ENCODE peak calls at places on chromosomes 2 and 18, in six cellular contexts. I is K562, U is GM12878, A is sigmoid colon, K is endothelial cell of umbilical vein, W is Panc1. P is an unnamed sample.

GRCh38 chr2:181370126-181370525 is 87.1 kb upstream of the ITGA4 start:
- DNase-seq in I (no peak), U (no peak), A (no peak), K (no peak), W (no peak), P (no peak)

GRCh38 chr2:11457935-11458334 is 8.0 kb downstream of the E2F6 start:
- DNase-seq in I (no peak), U (no peak), A (no peak), K (no peak), W (no peak), P (no peak)

GRCh38 chr2:37975808-37976207 is 50.7 kb downstream of the RMDN2 start:
- DNase-seq in I (no peak), U (no peak), A (no peak), K (no peak), W (no peak), P (no peak)

GRCh38 chr18:49768051-49768391 is 45.3 kb downstream of the ACAA2 start:
- DNase-seq in I (peak; percentile 43), U (no peak), A (no peak), K (peak; percentile 62), W (peak; percentile 39), P (no peak)

GRCh38 chr18:56162871-56163270 is 475.5 kb downstream of the TXNL1 start:
- DNase-seq in I (no peak), U (no peak), A (no peak), K (no peak), W (no peak), P (no peak)

GRCh38 chr18:10301831-10302483 is 152.5 kb upstream of the APCDD1 start:
- DNase-seq in I (no peak), U (no peak), A (no peak), K (no peak), W (no peak), P (no peak)

GRCh38 chr2:149148195-149149006 is 109.9 kb downstream of the LYPD6B start:
- DNase-seq in I (no peak), U (no peak), A (no peak), K (no peak), W (no peak), P (peak; percentile 21)

GRCh38 chr18:74682998-74683311 is 85.3 kb downstream of the ZNF407 start:
- DNase-seq in I (no peak), U (no peak), A (no peak), K (no peak), W (no peak), P (no peak)

GRCh38 chr2:240296104-240296406 is 139.4 kb upstream of the GPC1 start:
- DNase-seq in I (no peak), U (no peak), A (no peak), K (no peak), W (no peak), P (peak; percentile 62)

GRCh38 chr18:26634631-26635030 is 86.3 kb upstream of the KCTD1 start:
- DNase-seq in I (no peak), U (no peak), A (no peak), K (no peak), W (no peak), P (peak; percentile 8)

GRCh38 chr2:16275718-16276117 is 335.4 kb downstream of the MYCN start:
- DNase-seq in I (no peak), U (no peak), A (no peak), K (no peak), W (no peak), P (no peak)

GRCh38 chr18:51107594-51108305 is 77.7 kb downstream of the SMAD4 start:
- DNase-seq in I (no peak), U (no peak), A (no peak), K (peak; percentile 21), W (no peak), P (no peak)

GRCh38 chr2:136117909-136118818 is at the start of gene CXCR4:
- DNase-seq in I (peak; percentile 54), U (no peak), A (peak; percentile 77), K (peak; percentile 52), W (no peak), P (peak; percentile 93)

DNA sequence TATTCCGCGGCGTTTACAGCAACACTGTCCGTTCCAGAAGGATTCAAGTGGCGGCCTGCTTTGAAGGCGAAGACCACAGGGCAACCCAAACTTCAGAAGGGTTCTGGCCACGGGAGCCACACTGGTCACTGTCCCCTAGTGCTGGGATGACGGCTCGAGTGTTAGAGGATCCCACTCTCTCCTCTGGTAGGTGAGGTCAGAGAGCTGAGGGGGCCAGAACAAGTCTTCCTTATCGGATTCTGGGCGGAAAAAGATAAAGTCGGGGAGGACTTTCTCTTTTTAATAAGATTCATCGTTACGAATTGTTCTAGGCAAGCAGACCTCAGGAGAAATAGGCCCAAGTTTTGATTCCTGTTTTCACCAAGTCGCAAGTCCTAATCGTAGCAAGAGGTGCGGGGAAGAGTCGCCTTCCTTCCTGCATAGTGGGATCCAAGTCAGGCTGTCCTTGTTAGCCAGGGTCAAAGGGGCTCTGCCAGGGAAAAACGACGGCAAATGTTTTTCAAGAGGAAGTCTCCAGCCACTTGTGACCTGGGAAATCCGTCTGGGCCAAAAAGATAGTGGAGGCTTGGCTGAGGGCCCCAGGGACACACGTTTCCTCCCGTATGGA is 862 bp upstream of the MYL12A start:
- DNase-seq in I (peak; percentile 89), U (no peak), A (peak; percentile 74), K (no peak), W (no peak), P (no peak)
- TF ChIP-seq POLR2AphosphoS5 in I (peak; percentile 70), U (no peak), A (no peak), K (no peak), W (no peak), P (no peak)

DNA sequence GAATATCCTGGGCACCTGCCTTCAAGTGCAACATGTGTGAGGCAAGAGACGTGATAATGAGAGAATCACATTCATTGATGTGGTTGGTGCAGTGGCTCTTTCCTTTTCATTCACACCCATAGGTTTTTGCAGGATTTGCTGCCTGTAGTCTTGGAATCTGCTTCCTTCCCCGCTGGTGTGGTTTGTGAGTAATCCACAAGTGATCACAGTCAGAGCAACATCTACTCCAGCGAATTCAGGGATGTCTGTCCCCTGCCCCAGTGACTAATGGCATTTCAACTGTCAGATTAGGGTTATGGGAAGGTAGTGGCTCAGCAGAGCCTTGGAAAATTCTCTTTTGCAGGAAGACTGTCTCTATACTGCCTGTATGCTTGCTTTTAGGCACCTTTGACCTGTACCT is 225.5 kb upstream of the RBMS1 start:
- DNase-seq in I (no peak), U (no peak), A (no peak), K (no peak), W (peak; percentile 30), P (no peak)
- H3K27ac ChIP-seq in I (no peak overlapping the region), U (no peak overlapping the region), A (no peak overlapping the region), K (no peak overlapping the region), W (no peak overlapping the region), P (no peak overlapping the region)

GRCh38 chr2:119531292-119531691 is 7.0 kb upstream of the SCTR start:
- DNase-seq in I (peak; percentile 12), U (no peak), A (no peak), K (no peak), W (no peak), P (no peak)
- TF ChIP-seq CTCF in I (peak; percentile 25), U (no peak), A (no peak), K (no peak), W (peak; percentile 14), P (no peak)

GRCh38 chr18:365651-366050 is 97.8 kb upstream of the THOC1 start:
- DNase-seq in I (no peak), U (no peak), A (no peak), K (no peak), W (no peak), P (no peak)
- TF ChIP-seq POLR2AphosphoS5 in I (no peak), U (no peak), A (no peak), K (no peak), W (no peak), P (no peak)

GRCh38 chr2:216591480-216591879 is 41.7 kb upstream of the IGFBP2 start:
- DNase-seq in I (no peak), U (no peak), A (no peak), K (no peak), W (no peak), P (no peak)

GRCh38 chr2:216594081-216594480 is 39.1 kb upstream of the IGFBP2 start:
- DNase-seq in I (no peak), U (no peak), A (no peak), K (no peak), W (no peak), P (no peak)

GRCh38 chr2:216588771-216589363 is 44.4 kb upstream of the IGFBP2 start:
- DNase-seq in I (no peak), U (no peak), A (no peak), K (no peak), W (no peak), P (no peak)

GRCh38 chr2:216589779-216590178 is 43.4 kb upstream of the IGFBP2 start:
- DNase-seq in I (no peak), U (no peak), A (no peak), K (no peak), W (no peak), P (no peak)

GRCh38 chr2:216590780-216591179 is 42.4 kb upstream of the IGFBP2 start:
- DNase-seq in I (no peak), U (no peak), A (no peak), K (no peak), W (no peak), P (no peak)
- H3K27ac ChIP-seq in I (no peak overlapping the region), U (no peak overlapping the region), A (no peak overlapping the region), K (no peak overlapping the region), W (no peak overlapping the region), P (peak overlapping the region; percentile 57)

P was measured in esophagus muscularis mucosa.